ENCODE peak calls at places on chromosomes 16 and 17, in six cellular contexts. One of them, this sample, is unnamed.

GRCh38 chr17:62085511-62086408 is 20.7 kb upstream of the MED13 start:
- DNase-seq in ovary: no peak
- DNase-seq in adrenal gland: no peak
- DNase-seq in CD8-positive, alpha-beta T cell: no peak
- DNase-seq in T47D: no peak
- DNase-seq in anterior cingulate cortex: no peak
- DNase-seq in this sample: no peak

GRCh38 chr16:87178177-87178863 is 138.9 kb downstream of the C16orf95 start:
- DNase-seq in ovary: no peak
- DNase-seq in adrenal gland: no peak
- DNase-seq in CD8-positive, alpha-beta T cell: no peak
- DNase-seq in T47D: no peak
- DNase-seq in anterior cingulate cortex: no peak
- DNase-seq in this sample: no peak

GRCh38 chr17:68591583-68591982 is 9.6 kb downstream of the FAM20A start:
- DNase-seq in ovary: peak
- DNase-seq in adrenal gland: no peak
- DNase-seq in CD8-positive, alpha-beta T cell: no peak
- DNase-seq in T47D: peak
- DNase-seq in anterior cingulate cortex: no peak
- DNase-seq in this sample: no peak

GRCh38 chr17:27327871-27328270 is 34.0 kb downstream of the WSB1 start:
- DNase-seq in ovary: no peak
- DNase-seq in adrenal gland: no peak
- DNase-seq in CD8-positive, alpha-beta T cell: no peak
- DNase-seq in T47D: no peak
- DNase-seq in anterior cingulate cortex: no peak
- DNase-seq in this sample: no peak

GRCh38 chr17:79936661-79937434 is 97.6 kb upstream of the CBX4 start:
- DNase-seq in ovary: no peak
- DNase-seq in adrenal gland: no peak
- DNase-seq in CD8-positive, alpha-beta T cell: no peak
- DNase-seq in T47D: no peak
- DNase-seq in anterior cingulate cortex: no peak
- DNase-seq in this sample: no peak

GRCh38 chr16:51151435-51151950 is 423 bp upstream of the SALL1 start:
- DNase-seq in ovary: peak
- DNase-seq in adrenal gland: no peak
- DNase-seq in CD8-positive, alpha-beta T cell: no peak
- DNase-seq in T47D: no peak
- DNase-seq in anterior cingulate cortex: peak
- DNase-seq in this sample: peak

GRCh38 chr16:13961099-13961811 is 41.3 kb downstream of the ERCC4 start:
- DNase-seq in ovary: no peak
- DNase-seq in adrenal gland: no peak
- DNase-seq in CD8-positive, alpha-beta T cell: no peak
- DNase-seq in T47D: no peak
- DNase-seq in anterior cingulate cortex: no peak
- DNase-seq in this sample: no peak

GRCh38 chr16:797120-797420 is 3.5 kb downstream of the GNG13 start:
- DNase-seq in ovary: no peak
- DNase-seq in adrenal gland: no peak
- DNase-seq in CD8-positive, alpha-beta T cell: no peak
- DNase-seq in T47D: no peak
- DNase-seq in anterior cingulate cortex: no peak
- DNase-seq in this sample: no peak

GRCh38 chr16:30736995-30737793 is 11.0 kb upstream of the PHKG2 start:
- DNase-seq in ovary: no peak
- DNase-seq in adrenal gland: no peak
- DNase-seq in CD8-positive, alpha-beta T cell: no peak
- DNase-seq in T47D: no peak
- DNase-seq in anterior cingulate cortex: no peak
- DNase-seq in this sample: no peak

GRCh38 chr16:22641030-22641671 is 130.5 kb downstream of the NPIPB5 start:
- DNase-seq in ovary: no peak
- DNase-seq in adrenal gland: no peak
- DNase-seq in CD8-positive, alpha-beta T cell: no peak
- DNase-seq in T47D: peak
- DNase-seq in anterior cingulate cortex: no peak
- DNase-seq in this sample: no peak

GRCh38 chr16:1929578-1930337 is 11.5 kb upstream of the HS3ST6 start:
- DNase-seq in ovary: peak
- DNase-seq in adrenal gland: peak
- DNase-seq in CD8-positive, alpha-beta T cell: peak
- DNase-seq in T47D: peak
- DNase-seq in anterior cingulate cortex: peak
- DNase-seq in this sample: peak

GRCh38 chr17:17055286-17056166 is 13.3 kb downstream of the MPRIP start:
- DNase-seq in ovary: no peak
- DNase-seq in adrenal gland: peak
- DNase-seq in CD8-positive, alpha-beta T cell: no peak
- DNase-seq in T47D: peak
- DNase-seq in anterior cingulate cortex: no peak
- DNase-seq in this sample: no peak

GRCh38 chr16:58494981-58495860 is 4.7 kb upstream of the NDRG4 start:
- DNase-seq in ovary: peak
- DNase-seq in adrenal gland: peak
- DNase-seq in CD8-positive, alpha-beta T cell: peak
- DNase-seq in T47D: peak
- DNase-seq in anterior cingulate cortex: peak
- DNase-seq in this sample: peak

GRCh38 chr17:58753026-58753425 is 2.6 kb upstream of the PPM1E start:
- DNase-seq in ovary: no peak
- DNase-seq in adrenal gland: no peak
- DNase-seq in CD8-positive, alpha-beta T cell: no peak
- DNase-seq in T47D: no peak
- DNase-seq in anterior cingulate cortex: no peak
- DNase-seq in this sample: peak

GRCh38 chr17:1755993-1756306 is 5.9 kb upstream of the SERPINF1 start:
- DNase-seq in ovary: no peak
- DNase-seq in adrenal gland: no peak
- DNase-seq in CD8-positive, alpha-beta T cell: no peak
- DNase-seq in T47D: no peak
- DNase-seq in anterior cingulate cortex: no peak
- DNase-seq in this sample: no peak

GRCh38 chr17:32261937-32262510 is 3.6 kb upstream of the RHBDL3 start:
- DNase-seq in ovary: no peak
- DNase-seq in adrenal gland: no peak
- DNase-seq in CD8-positive, alpha-beta T cell: no peak
- DNase-seq in T47D: no peak
- DNase-seq in anterior cingulate cortex: no peak
- DNase-seq in this sample: no peak

GRCh38 chr17:64343833-64344637 is 46.6 kb downstream of the PECAM1 start:
- DNase-seq in ovary: peak
- DNase-seq in adrenal gland: peak
- DNase-seq in CD8-positive, alpha-beta T cell: no peak
- DNase-seq in T47D: no peak
- DNase-seq in anterior cingulate cortex: no peak
- DNase-seq in this sample: no peak

GRCh38 chr17:20774472-20775135 is 195.1 kb downstream of the CDRT15L2 start:
- DNase-seq in ovary: no peak
- DNase-seq in adrenal gland: no peak
- DNase-seq in CD8-positive, alpha-beta T cell: no peak
- DNase-seq in T47D: no peak
- DNase-seq in anterior cingulate cortex: no peak
- DNase-seq in this sample: no peak

GRCh38 chr16:7744546-7745294 is 412.1 kb downstream of the RBFOX1 start:
- DNase-seq in ovary: no peak
- DNase-seq in adrenal gland: no peak
- DNase-seq in CD8-positive, alpha-beta T cell: no peak
- DNase-seq in T47D: no peak
- DNase-seq in anterior cingulate cortex: peak
- DNase-seq in this sample: peak

GRCh38 chr17:79648181-79648831 is 37.5 kb upstream of the RBFOX3 start:
- DNase-seq in ovary: no peak
- DNase-seq in adrenal gland: no peak
- DNase-seq in CD8-positive, alpha-beta T cell: peak
- DNase-seq in T47D: no peak
- DNase-seq in anterior cingulate cortex: no peak
- DNase-seq in this sample: no peak

GRCh38 chr17:43983515-43984411 is 20.7 kb upstream of the NAGS start:
- DNase-seq in ovary: no peak
- DNase-seq in adrenal gland: no peak
- DNase-seq in CD8-positive, alpha-beta T cell: no peak
- DNase-seq in T47D: no peak
- DNase-seq in anterior cingulate cortex: no peak
- DNase-seq in this sample: no peak

GRCh38 chr16:27317738-27318398 is 4.1 kb downstream of the IL4R start:
- DNase-seq in ovary: no peak
- DNase-seq in adrenal gland: no peak
- DNase-seq in CD8-positive, alpha-beta T cell: no peak
- DNase-seq in T47D: no peak
- DNase-seq in anterior cingulate cortex: no peak
- DNase-seq in this sample: no peak

GRCh38 chr17:75876938-75877751 is 1.2 kb downstream of the TRIM47 start:
- DNase-seq in ovary: peak
- DNase-seq in adrenal gland: peak
- DNase-seq in CD8-positive, alpha-beta T cell: peak
- DNase-seq in T47D: no peak
- DNase-seq in anterior cingulate cortex: peak
- DNase-seq in this sample: peak

GRCh38 chr17:27771576-27771975 is 28.8 kb downstream of the NOS2 start:
- DNase-seq in ovary: no peak
- DNase-seq in adrenal gland: no peak
- DNase-seq in CD8-positive, alpha-beta T cell: no peak
- DNase-seq in T47D: no peak
- DNase-seq in anterior cingulate cortex: no peak
- DNase-seq in this sample: no peak

GRCh38 chr17:40311575-40311974 is 2.6 kb downstream of the RARA start:
- DNase-seq in ovary: peak
- DNase-seq in adrenal gland: no peak
- DNase-seq in CD8-positive, alpha-beta T cell: no peak
- DNase-seq in T47D: peak
- DNase-seq in anterior cingulate cortex: no peak
- DNase-seq in this sample: no peak

GRCh38 chr16:35599429-35600165 is 2140.2 kb downstream of the TP53TG3F start:
- DNase-seq in ovary: no peak
- DNase-seq in adrenal gland: no peak
- DNase-seq in CD8-positive, alpha-beta T cell: no peak
- DNase-seq in T47D: no peak
- DNase-seq in anterior cingulate cortex: no peak
- DNase-seq in this sample: no peak

GRCh38 chr16:66891360-66891759 is 11.0 kb downstream of the PDP2 start:
- DNase-seq in ovary: no peak
- DNase-seq in adrenal gland: no peak
- DNase-seq in CD8-positive, alpha-beta T cell: no peak
- DNase-seq in T47D: no peak
- DNase-seq in anterior cingulate cortex: no peak
- DNase-seq in this sample: no peak